ENCODE peak calls at places on chromosomes 5 and 9, in eight cellular contexts. W is GM12865, D is psoas muscle, R is AG10803, H is heart left ventricle, U is endodermal cell, F is right lobe of liver, B is HCT116. M is an unnamed sample.

GRCh38 chr9:126615251-126615790 is 1.6 kb downstream of the LMX1B start:
- DNase-seq in W (peak), D (peak), R (peak), H (peak), U (peak), F (peak), B (no peak), M (no peak)

GRCh38 chr5:109016300-109016699 is 268.6 kb downstream of the FER start:
- DNase-seq in W (peak), D (no peak), R (peak), H (no peak), U (no peak), F (no peak), B (no peak), M (no peak)

GRCh38 chr9:134864821-134865190 is 15.8 kb upstream of the FCN2 start:
- DNase-seq in W (no peak), D (no peak), R (no peak), H (no peak), U (peak), F (no peak), B (no peak), M (no peak)

GRCh38 chr5:102211165-102211564 is 84.9 kb downstream of the SLCO4C1 start:
- DNase-seq in W (no peak), D (no peak), R (no peak), H (no peak), U (no peak), F (no peak), B (no peak), M (no peak)

GRCh38 chr5:156314416-156314815 is 12.5 kb upstream of the SGCD start:
- DNase-seq in W (no peak), D (no peak), R (no peak), H (no peak), U (no peak), F (no peak), B (no peak), M (no peak)

GRCh38 chr9:19481971-19482404 is 73.2 kb downstream of the ACER2 start:
- DNase-seq in W (no peak), D (no peak), R (no peak), H (no peak), U (peak), F (no peak), B (no peak), M (no peak)

GRCh38 chr9:135468866-135469521 is 10.6 kb upstream of the PPP1R26 start:
- DNase-seq in W (peak), D (no peak), R (peak), H (no peak), U (no peak), F (no peak), B (peak), M (no peak)

GRCh38 chr9:105024529-105024928 is 96.6 kb upstream of the ABCA1 start:
- DNase-seq in W (no peak), D (no peak), R (no peak), H (no peak), U (no peak), F (no peak), B (no peak), M (no peak)

GRCh38 chr5:90477073-90477472 is 2.4 kb downstream of the POLR3G start:
- DNase-seq in W (no peak), D (no peak), R (no peak), H (no peak), U (peak), F (no peak), B (no peak), M (no peak)

GRCh38 chr9:17906204-17906840 is 327.5 kb downstream of the SH3GL2 start:
- DNase-seq in W (no peak), D (peak), R (no peak), H (peak), U (peak), F (peak), B (no peak), M (no peak)

GRCh38 chr5:33852327-33852726 is 39.5 kb downstream of the ADAMTS12 start:
- DNase-seq in W (no peak), D (no peak), R (peak), H (no peak), U (no peak), F (no peak), B (no peak), M (no peak)

GRCh38 chr9:119435066-119435465 is 65.8 kb upstream of the BRINP1 start:
- DNase-seq in W (no peak), D (no peak), R (no peak), H (no peak), U (no peak), F (no peak), B (no peak), M (no peak)

GRCh38 chr5:79508354-79508753 is 5.6 kb downstream of the HOMER1 start:
- DNase-seq in W (no peak), D (no peak), R (no peak), H (no peak), U (no peak), F (no peak), B (no peak), M (no peak)

GRCh38 chr9:6833518-6834192 is 75.9 kb downstream of the KDM4C start:
- DNase-seq in W (no peak), D (no peak), R (peak), H (no peak), U (no peak), F (no peak), B (no peak), M (no peak)

GRCh38 chr5:36298546-36298945 is 3.2 kb downstream of the RANBP3L start:
- DNase-seq in W (no peak), D (no peak), R (peak), H (no peak), U (no peak), F (no peak), B (no peak), M (no peak)

GRCh38 chr5:41843456-41844112 is 26.6 kb downstream of the OXCT1 start:
- DNase-seq in W (peak), D (no peak), R (peak), H (no peak), U (no peak), F (no peak), B (peak), M (peak)

GRCh38 chr9:99059074-99059894 is 45.6 kb upstream of the TGFBR1 start:
- DNase-seq in W (peak), D (no peak), R (peak), H (peak), U (no peak), F (no peak), B (no peak), M (no peak)

GRCh38 chr5:36599986-36600779 is 6.2 kb upstream of the SLC1A3 start:
- DNase-seq in W (no peak), D (no peak), R (peak), H (no peak), U (no peak), F (no peak), B (no peak), M (no peak)

GRCh38 chr5:56838409-56839039 is 23.2 kb downstream of the MAP3K1 start:
- DNase-seq in W (peak), D (no peak), R (peak), H (no peak), U (no peak), F (no peak), B (no peak), M (no peak)

GRCh38 chr5:80755634-80756033 is 100.9 kb upstream of the DHFR start:
- DNase-seq in W (peak), D (no peak), R (no peak), H (no peak), U (no peak), F (no peak), B (no peak), M (no peak)

GRCh38 chr9:96293481-96293880 is 8.5 kb downstream of the HSD17B3 start:
- DNase-seq in W (no peak), D (no peak), R (peak), H (no peak), U (no peak), F (no peak), B (peak), M (peak)

GRCh38 chr5:125536582-125536981 is 790.1 kb upstream of the ZNF608 start:
- DNase-seq in W (no peak), D (no peak), R (peak), H (no peak), U (no peak), F (no peak), B (no peak), M (no peak)

GRCh38 chr9:77864096-77864889 is 167.3 kb downstream of the GNAQ start:
- DNase-seq in W (peak), D (no peak), R (peak), H (no peak), U (no peak), F (no peak), B (no peak), M (no peak)

GRCh38 chr9:77210116-77210515 is 32.8 kb downstream of the VPS13A start:
- DNase-seq in W (no peak), D (no peak), R (no peak), H (no peak), U (peak), F (no peak), B (no peak), M (no peak)

GRCh38 chr5:40678021-40678939 is 1.4 kb upstream of the PTGER4 start:
- DNase-seq in W (peak), D (no peak), R (peak), H (no peak), U (no peak), F (no peak), B (no peak), M (no peak)

GRCh38 chr9:79684711-79685575 is 113.2 kb downstream of the TLE4 start:
- DNase-seq in W (no peak), D (no peak), R (peak), H (no peak), U (no peak), F (no peak), B (no peak), M (no peak)

GRCh38 chr9:114317665-114318357 is 5.1 kb upstream of the ORM1 start:
- DNase-seq in W (no peak), D (no peak), R (peak), H (no peak), U (no peak), F (no peak), B (no peak), M (no peak)

GRCh38 chr5:154015071-154015693 is 23.5 kb downstream of the FAM114A2 start:
- DNase-seq in W (no peak), D (no peak), R (no peak), H (peak), U (no peak), F (no peak), B (no peak), M (no peak)

GRCh38 chr9:17744786-17745185 is 165.9 kb downstream of the SH3GL2 start:
- DNase-seq in W (no peak), D (no peak), R (no peak), H (no peak), U (peak), F (no peak), B (no peak), M (no peak)

GRCh38 chr9:114696814-114697544 is 15.0 kb upstream of the TEX48 start:
- DNase-seq in W (peak), D (no peak), R (no peak), H (no peak), U (peak), F (no peak), B (no peak), M (no peak)

GRCh38 chr9:6512085-6512657 is 99.2 kb downstream of the UHRF2 start:
- DNase-seq in W (no peak), D (no peak), R (peak), H (no peak), U (no peak), F (no peak), B (no peak), M (no peak)

GRCh38 chr9:98329281-98329680 is 73.8 kb upstream of the TBC1D2 start:
- DNase-seq in W (no peak), D (no peak), R (no peak), H (no peak), U (peak), F (no peak), B (no peak), M (no peak)

GRCh38 chr5:66828551-66829421 is 232.6 kb downstream of the MAST4 start:
- DNase-seq in W (no peak), D (no peak), R (peak), H (peak), U (peak), F (peak), B (no peak), M (peak)

GRCh38 chr9:91894023-91894422 is 56.0 kb downstream of the ROR2 start:
- DNase-seq in W (no peak), D (no peak), R (no peak), H (no peak), U (no peak), F (no peak), B (no peak), M (no peak)

GRCh38 chr9:133661846-133662636 is 25.9 kb downstream of the DBH start:
- DNase-seq in W (no peak), D (peak), R (no peak), H (no peak), U (no peak), F (no peak), B (no peak), M (no peak)

GRCh38 chr9:137504432-137504777 is 45.3 kb upstream of the NSMF start:
- DNase-seq in W (no peak), D (no peak), R (no peak), H (no peak), U (no peak), F (no peak), B (no peak), M (no peak)

GRCh38 chr9:35813434-35814105 is 1.3 kb downstream of the HINT2 start:
- DNase-seq in W (peak), D (no peak), R (peak), H (no peak), U (peak), F (no peak), B (peak), M (no peak)

GRCh38 chr9:122538757-122539156 is 11.7 kb upstream of the OR1N1 start:
- DNase-seq in W (no peak), D (no peak), R (no peak), H (no peak), U (no peak), F (no peak), B (no peak), M (no peak)
- TF ChIP-seq CTCF in W (no peak), D (no peak), R (no peak), H (no peak), U (no peak), F (no peak), B (no peak), M (no peak)

DNA sequence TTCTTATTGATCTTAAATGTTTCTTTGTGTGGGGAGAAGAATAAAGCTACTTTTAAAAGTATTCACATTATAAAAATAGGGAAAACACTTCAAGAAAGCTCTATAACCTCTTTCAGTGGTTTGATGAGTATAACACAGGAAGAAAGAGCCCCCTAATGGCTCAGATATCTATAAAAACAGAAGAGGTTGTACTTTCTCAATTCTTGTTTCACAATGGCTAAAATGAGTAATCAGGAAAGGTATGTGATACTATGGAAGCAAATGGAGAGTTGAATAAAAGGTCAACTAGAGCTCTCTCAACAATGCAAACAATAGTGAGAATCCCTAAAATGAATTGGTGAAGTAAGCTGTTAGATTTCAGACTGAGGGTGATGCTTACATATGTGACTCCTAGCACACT is 584.6 kb upstream of the CDH18 start:
- DNase-seq in W (no peak), D (no peak), R (no peak), H (no peak), U (no peak), F (no peak), B (no peak), M (peak)
- TF ChIP-seq CTCF in W (no peak), D (no peak), R (no peak), H (no peak), U (peak), F (no peak), B (no peak), M (peak)

DNA sequence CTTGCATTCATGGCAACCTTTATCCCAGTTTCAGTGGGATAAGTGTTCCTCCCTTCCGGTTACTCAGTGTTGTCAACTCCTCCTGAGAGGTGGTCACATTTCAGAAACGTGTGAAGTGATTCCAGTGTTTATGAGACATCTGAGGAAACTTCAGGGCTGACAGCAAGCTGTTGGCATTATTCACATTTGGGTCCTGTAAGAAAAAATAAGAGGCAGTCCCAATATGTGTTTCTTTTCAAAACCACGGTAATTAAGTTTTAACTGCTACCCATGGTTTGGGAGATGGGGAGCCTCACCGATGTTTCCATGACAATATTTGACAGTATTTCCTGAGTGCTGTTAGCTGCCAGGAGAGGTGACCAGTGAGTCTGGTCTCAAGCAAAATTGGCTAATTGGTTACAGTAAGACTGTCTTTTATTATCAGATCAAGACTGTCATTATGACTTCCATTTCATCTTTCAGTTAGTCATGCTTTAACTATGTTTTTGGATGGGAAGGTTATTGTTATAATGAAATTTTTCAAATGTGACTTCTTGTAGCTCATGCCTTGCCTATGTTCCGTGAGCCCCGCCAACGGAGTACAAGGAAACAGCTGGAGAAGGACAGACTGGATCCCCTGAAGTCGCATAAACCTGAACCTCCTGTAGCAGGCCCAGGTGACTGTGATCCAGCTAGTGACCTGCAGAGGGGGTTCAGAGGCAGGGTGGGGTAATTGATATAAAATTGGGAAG is 115.3 kb downstream of the GDNF start:
- DNase-seq in W (no peak), D (no peak), R (peak), H (no peak), U (no peak), F (no peak), B (no peak), M (no peak)
- TF ChIP-seq CTCF in W (no peak), D (no peak), R (peak), H (no peak), U (peak), F (no peak), B (peak), M (no peak)

GRCh38 chr5:82813951-82814350 is 263.2 kb downstream of the TMEM167A start:
- DNase-seq in W (no peak), D (no peak), R (no peak), H (no peak), U (no peak), F (no peak), B (no peak), M (no peak)
- TF ChIP-seq CTCF in W (no peak), D (no peak), R (no peak), H (no peak), U (no peak), F (no peak), B (no peak), M (no peak)

DNA sequence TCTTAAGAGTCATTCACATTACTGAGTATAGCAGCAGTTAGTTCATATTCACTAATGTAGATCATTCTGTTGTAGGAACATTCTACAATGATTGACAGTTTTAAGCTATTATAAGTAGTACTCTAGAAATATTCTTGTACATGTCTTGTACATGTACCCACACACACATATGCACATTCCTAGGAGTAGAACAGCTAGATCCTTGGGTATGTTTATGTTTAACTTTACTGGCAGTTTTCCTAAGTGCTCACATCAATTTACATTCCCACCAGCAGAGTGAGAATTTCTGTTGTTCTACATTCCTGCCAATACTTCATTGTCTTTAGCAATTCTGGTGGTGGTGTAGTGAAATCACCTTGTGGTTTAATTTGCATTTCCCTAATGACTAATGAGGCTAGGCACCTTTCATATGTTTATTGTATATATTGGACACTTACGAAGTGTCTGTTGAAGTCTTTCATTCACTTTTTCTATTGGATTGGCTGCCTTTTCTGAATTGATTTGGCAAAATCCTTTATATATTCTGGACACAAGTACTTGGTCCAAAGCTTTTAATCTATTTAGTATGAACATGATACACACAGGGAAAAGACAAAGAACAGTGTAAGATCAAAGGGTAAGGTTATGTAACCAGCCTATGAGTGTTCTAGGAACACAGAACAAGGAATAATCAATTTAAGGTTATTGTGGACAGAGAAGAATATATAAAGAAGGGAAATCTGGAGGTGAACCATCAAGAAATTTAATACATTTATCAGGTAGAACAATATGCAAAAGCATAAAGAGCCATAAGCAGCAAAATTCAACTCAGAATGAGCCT is 95.6 kb downstream of the MLLT3 start:
- DNase-seq in W (peak), D (no peak), R (peak), H (no peak), U (no peak), F (no peak), B (no peak), M (no peak)
- TF ChIP-seq CTCF in W (no peak), D (no peak), R (peak), H (no peak), U (peak), F (no peak), B (no peak), M (peak)

GRCh38 chr5:37926732-37927131 is 86.9 kb upstream of the GDNF start:
- DNase-seq in W (no peak), D (no peak), R (peak), H (no peak), U (no peak), F (no peak), B (no peak), M (no peak)
- TF ChIP-seq CTCF in W (no peak), D (no peak), R (no peak), H (no peak), U (no peak), F (no peak), B (no peak), M (no peak)

GRCh38 chr5:137935694-137936093 is 46.4 kb downstream of the PKD2L2 start:
- DNase-seq in W (peak), D (no peak), R (no peak), H (no peak), U (no peak), F (no peak), B (no peak), M (no peak)

GRCh38 chr5:137938358-137939138 is 49.3 kb downstream of the PKD2L2 start:
- DNase-seq in W (peak), D (no peak), R (no peak), H (no peak), U (no peak), F (no peak), B (no peak), M (no peak)

GRCh38 chr5:137933491-137933911 is 44.2 kb downstream of the PKD2L2 start:
- DNase-seq in W (no peak), D (no peak), R (peak), H (no peak), U (no peak), F (no peak), B (no peak), M (no peak)

GRCh38 chr5:137935190-137935589 is 45.9 kb downstream of the PKD2L2 start:
- DNase-seq in W (peak), D (no peak), R (no peak), H (no peak), U (no peak), F (no peak), B (no peak), M (no peak)

GRCh38 chr5:137932800-137933199 is 43.5 kb downstream of the PKD2L2 start:
- DNase-seq in W (no peak), D (no peak), R (no peak), H (no peak), U (no peak), F (no peak), B (no peak), M (no peak)
- TF ChIP-seq CTCF in W (no peak), D (no peak), R (no peak), H (no peak), U (no peak), F (no peak), B (no peak), M (no peak)

GRCh38 chr5:131068893-131069643 is 96.0 kb downstream of the HINT1 start:
- DNase-seq in W (peak), D (no peak), R (no peak), H (no peak), U (no peak), F (no peak), B (no peak), M (no peak)
- TF ChIP-seq CTCF in W (no peak), D (no peak), R (no peak), H (no peak), U (no peak), F (no peak), B (no peak), M (no peak)

M was measured in kidney epithelial cell.